ENCODE peak calls at places on chromosomes 4 and X, in five cellular contexts. One of them, this sample, is unnamed.
A peak's percentile ranks its signal among the peaks of the same experiment; 100 is the strongest.

GRCh38 chr4:156941940-156942548 is 29.6 kb downstream of the PDGFC start:
- DNase-seq in thoracic aorta: no peak
- DNase-seq in CD4-positive, alpha-beta memory T cell: no peak
- DNase-seq in WERI-Rb-1: peak; percentile 29
- DNase-seq in lung: peak; percentile 65
- DNase-seq in this sample: no peak

GRCh38 chrX:69116077-69116476 is 49.2 kb downstream of the PJA1 start:
- DNase-seq in thoracic aorta: no peak
- DNase-seq in CD4-positive, alpha-beta memory T cell: no peak
- DNase-seq in WERI-Rb-1: no peak
- DNase-seq in lung: no peak
- DNase-seq in this sample: no peak

GRCh38 chrX:97452283-97452682 is 568.6 kb downstream of the RPA4 start:
- DNase-seq in thoracic aorta: no peak
- DNase-seq in CD4-positive, alpha-beta memory T cell: no peak
- DNase-seq in WERI-Rb-1: no peak
- DNase-seq in lung: no peak
- DNase-seq in this sample: no peak

GRCh38 chrX:150870487-150871340 is 27.8 kb downstream of the CD99L2 start:
- DNase-seq in thoracic aorta: no peak
- DNase-seq in CD4-positive, alpha-beta memory T cell: no peak
- DNase-seq in WERI-Rb-1: no peak
- DNase-seq in lung: no peak
- DNase-seq in this sample: no peak

GRCh38 chr4:25129926-25130325 is 30.3 kb downstream of the SEPSECS start:
- DNase-seq in thoracic aorta: no peak
- DNase-seq in CD4-positive, alpha-beta memory T cell: no peak
- DNase-seq in WERI-Rb-1: no peak
- DNase-seq in lung: no peak
- DNase-seq in this sample: no peak

GRCh38 chr4:152485726-152486276 is 50.1 kb downstream of the FBXW7 start:
- DNase-seq in thoracic aorta: no peak
- DNase-seq in CD4-positive, alpha-beta memory T cell: peak; percentile 55
- DNase-seq in WERI-Rb-1: no peak
- DNase-seq in lung: no peak
- DNase-seq in this sample: no peak

GRCh38 chr4:184103755-184104367 is 113.8 kb downstream of the ENPP6 start:
- DNase-seq in thoracic aorta: no peak
- DNase-seq in CD4-positive, alpha-beta memory T cell: no peak
- DNase-seq in WERI-Rb-1: no peak
- DNase-seq in lung: no peak
- DNase-seq in this sample: no peak

GRCh38 chr4:53012738-53013137 is 150.6 kb downstream of the RASL11B start:
- DNase-seq in thoracic aorta: no peak
- DNase-seq in CD4-positive, alpha-beta memory T cell: peak; percentile 10
- DNase-seq in WERI-Rb-1: no peak
- DNase-seq in lung: no peak
- DNase-seq in this sample: no peak

GRCh38 chr4:16457944-16458343 is 231.7 kb upstream of the TAPT1 start:
- DNase-seq in thoracic aorta: no peak
- DNase-seq in CD4-positive, alpha-beta memory T cell: no peak
- DNase-seq in WERI-Rb-1: no peak
- DNase-seq in lung: no peak
- DNase-seq in this sample: no peak

GRCh38 chrX:106933538-106933961 is 13.3 kb downstream of the CLDN2 start:
- DNase-seq in thoracic aorta: no peak
- DNase-seq in CD4-positive, alpha-beta memory T cell: no peak
- DNase-seq in WERI-Rb-1: no peak
- DNase-seq in lung: peak; percentile 31
- DNase-seq in this sample: no peak

GRCh38 chr4:145069361-145069760 is 28.6 kb downstream of the ANAPC10 start:
- DNase-seq in thoracic aorta: no peak
- DNase-seq in CD4-positive, alpha-beta memory T cell: no peak
- DNase-seq in WERI-Rb-1: no peak
- DNase-seq in lung: no peak
- DNase-seq in this sample: no peak

GRCh38 chr4:171793723-171794122 is 19.5 kb upstream of the GALNTL6 start:
- DNase-seq in thoracic aorta: no peak
- DNase-seq in CD4-positive, alpha-beta memory T cell: no peak
- DNase-seq in WERI-Rb-1: no peak
- DNase-seq in lung: no peak
- DNase-seq in this sample: no peak

GRCh38 chr4:99655315-99656081 is 2.1 kb downstream of the C4orf54 start:
- DNase-seq in thoracic aorta: peak; percentile 27
- DNase-seq in CD4-positive, alpha-beta memory T cell: no peak
- DNase-seq in WERI-Rb-1: no peak
- DNase-seq in lung: no peak
- DNase-seq in this sample: no peak

GRCh38 chr4:12926189-12927066 is 557.7 kb downstream of the RAB28 start:
- DNase-seq in thoracic aorta: no peak
- DNase-seq in CD4-positive, alpha-beta memory T cell: no peak
- DNase-seq in WERI-Rb-1: no peak
- DNase-seq in lung: no peak
- DNase-seq in this sample: no peak

GRCh38 chrX:145609951-145610511 is 207.6 kb upstream of the SLITRK2 start:
- DNase-seq in thoracic aorta: no peak
- DNase-seq in CD4-positive, alpha-beta memory T cell: no peak
- DNase-seq in WERI-Rb-1: no peak
- DNase-seq in lung: no peak
- DNase-seq in this sample: no peak

GRCh38 chr4:128177376-128177959 is 110.1 kb downstream of the PGRMC2 start:
- DNase-seq in thoracic aorta: no peak
- DNase-seq in CD4-positive, alpha-beta memory T cell: no peak
- DNase-seq in WERI-Rb-1: no peak
- DNase-seq in lung: no peak
- DNase-seq in this sample: no peak

GRCh38 chr4:119209077-119209476 is 3.4 kb upstream of the USP53 start:
- DNase-seq in thoracic aorta: no peak
- DNase-seq in CD4-positive, alpha-beta memory T cell: no peak
- DNase-seq in WERI-Rb-1: no peak
- DNase-seq in lung: no peak
- DNase-seq in this sample: no peak

GRCh38 chr4:168124008-168124641 is 31.8 kb downstream of the ANXA10 start:
- DNase-seq in thoracic aorta: no peak
- DNase-seq in CD4-positive, alpha-beta memory T cell: no peak
- DNase-seq in WERI-Rb-1: no peak
- DNase-seq in lung: no peak
- DNase-seq in this sample: no peak

GRCh38 chrX:49186125-49187027 is at the start of gene PRICKLE3:
- DNase-seq in thoracic aorta: no peak
- DNase-seq in CD4-positive, alpha-beta memory T cell: peak; percentile 61
- DNase-seq in WERI-Rb-1: peak; percentile 83
- DNase-seq in lung: peak; percentile 82
- DNase-seq in this sample: peak; percentile 53

GRCh38 chrX:49187028-49187394 is 838 bp upstream of the PRICKLE3 start:
- DNase-seq in thoracic aorta: no peak
- DNase-seq in CD4-positive, alpha-beta memory T cell: no peak
- DNase-seq in WERI-Rb-1: peak; percentile 51
- DNase-seq in lung: no peak
- DNase-seq in this sample: no peak

GRCh38 chrX:49184294-49185061 is 1.7 kb downstream of the PRICKLE3 start:
- DNase-seq in thoracic aorta: peak; percentile 76
- DNase-seq in CD4-positive, alpha-beta memory T cell: no peak
- DNase-seq in WERI-Rb-1: no peak
- DNase-seq in lung: peak; percentile 92
- DNase-seq in this sample: no peak

GRCh38 chrX:49185062-49185394 is 1.1 kb downstream of the PRICKLE3 start:
- DNase-seq in thoracic aorta: no peak
- DNase-seq in CD4-positive, alpha-beta memory T cell: no peak
- DNase-seq in WERI-Rb-1: no peak
- DNase-seq in lung: no peak
- DNase-seq in this sample: no peak

DNA sequence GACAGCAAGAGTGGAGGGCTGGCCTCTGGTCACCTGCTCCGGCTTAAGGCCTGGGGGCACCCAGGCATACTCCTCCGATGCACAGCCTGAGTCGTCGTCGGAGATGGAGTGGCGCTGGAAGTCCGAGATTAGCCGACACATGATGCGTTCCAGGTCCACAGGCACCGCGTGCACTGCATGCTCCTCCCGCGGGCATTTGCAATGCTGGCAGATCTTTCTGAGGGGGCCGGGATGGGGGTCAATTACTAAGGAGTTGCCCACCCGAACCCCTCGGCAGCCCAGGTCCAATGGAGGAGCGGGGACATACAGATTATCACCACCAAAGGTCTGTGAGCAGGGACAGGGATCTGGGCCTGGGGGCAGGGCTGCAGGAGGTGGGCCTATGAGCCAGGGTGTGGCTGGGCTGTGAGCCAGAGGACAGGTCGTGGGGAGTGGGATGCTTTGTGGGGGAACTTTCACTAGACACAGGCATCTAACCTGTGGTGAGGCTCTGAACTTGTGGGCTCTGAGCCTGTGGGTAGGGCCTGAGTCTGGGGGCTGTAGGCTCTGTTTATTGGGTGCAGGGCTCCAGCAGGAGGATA is 2.4 kb downstream of the PRICKLE3 start:
- DNase-seq in thoracic aorta: no peak
- DNase-seq in CD4-positive, alpha-beta memory T cell: no peak
- DNase-seq in WERI-Rb-1: no peak
- DNase-seq in lung: no peak
- DNase-seq in this sample: no peak
- H3K27ac ChIP-seq in thoracic aorta: peak overlapping the region; percentile 50
- H3K27ac ChIP-seq in CD4-positive, alpha-beta memory T cell: peak overlapping the region; percentile 46
- H3K27ac ChIP-seq in WERI-Rb-1: no peak overlapping the region
- H3K27ac ChIP-seq in lung: peak overlapping the region; percentile 13
- H3K27ac ChIP-seq in this sample: no peak overlapping the region

GRCh38 chrX:10617186-10617963 is 3.0 kb downstream of the MID1 start:
- DNase-seq in thoracic aorta: no peak
- DNase-seq in CD4-positive, alpha-beta memory T cell: no peak
- DNase-seq in WERI-Rb-1: no peak
- DNase-seq in lung: no peak
- DNase-seq in this sample: no peak
- H3K27ac ChIP-seq in thoracic aorta: no peak overlapping the region
- H3K27ac ChIP-seq in CD4-positive, alpha-beta memory T cell: no peak overlapping the region
- H3K27ac ChIP-seq in WERI-Rb-1: no peak overlapping the region
- H3K27ac ChIP-seq in lung: no peak overlapping the region
- H3K27ac ChIP-seq in this sample: no peak overlapping the region

GRCh38 chr4:77044458-77045124 is 31.2 kb downstream of the CCNI start:
- DNase-seq in thoracic aorta: no peak
- DNase-seq in CD4-positive, alpha-beta memory T cell: peak; percentile 35
- DNase-seq in WERI-Rb-1: no peak
- DNase-seq in lung: no peak
- DNase-seq in this sample: no peak
- H3K27ac ChIP-seq in thoracic aorta: peak overlapping the region; percentile 47
- H3K27ac ChIP-seq in CD4-positive, alpha-beta memory T cell: no peak overlapping the region
- H3K27ac ChIP-seq in WERI-Rb-1: no peak overlapping the region
- H3K27ac ChIP-seq in lung: no peak overlapping the region
- H3K27ac ChIP-seq in this sample: no peak overlapping the region

DNA sequence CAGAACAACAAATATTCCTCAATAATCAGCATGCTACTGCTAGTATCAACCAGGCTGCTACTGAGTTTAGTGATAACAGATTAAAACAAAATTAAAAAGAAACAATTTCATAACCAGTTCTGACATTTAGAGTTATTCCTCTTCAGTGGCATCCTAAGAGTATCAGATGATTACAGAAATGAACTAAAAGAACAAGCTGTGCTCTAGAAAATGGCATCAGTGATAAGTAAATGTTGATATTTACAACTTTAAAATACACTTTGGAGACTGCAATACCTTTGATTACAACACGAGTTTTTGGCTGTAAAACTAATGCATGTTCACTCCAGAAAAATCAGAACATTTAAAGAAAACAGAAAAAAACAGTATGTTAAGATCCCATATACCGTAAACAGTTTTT is 72.9 kb downstream of the ADGRA3 start:
- DNase-seq in thoracic aorta: no peak
- DNase-seq in CD4-positive, alpha-beta memory T cell: no peak
- DNase-seq in WERI-Rb-1: no peak
- DNase-seq in lung: no peak
- DNase-seq in this sample: no peak
- H3K27ac ChIP-seq in thoracic aorta: no peak overlapping the region
- H3K27ac ChIP-seq in CD4-positive, alpha-beta memory T cell: no peak overlapping the region
- H3K27ac ChIP-seq in WERI-Rb-1: no peak overlapping the region
- H3K27ac ChIP-seq in lung: no peak overlapping the region
- H3K27ac ChIP-seq in this sample: no peak overlapping the region

DNA sequence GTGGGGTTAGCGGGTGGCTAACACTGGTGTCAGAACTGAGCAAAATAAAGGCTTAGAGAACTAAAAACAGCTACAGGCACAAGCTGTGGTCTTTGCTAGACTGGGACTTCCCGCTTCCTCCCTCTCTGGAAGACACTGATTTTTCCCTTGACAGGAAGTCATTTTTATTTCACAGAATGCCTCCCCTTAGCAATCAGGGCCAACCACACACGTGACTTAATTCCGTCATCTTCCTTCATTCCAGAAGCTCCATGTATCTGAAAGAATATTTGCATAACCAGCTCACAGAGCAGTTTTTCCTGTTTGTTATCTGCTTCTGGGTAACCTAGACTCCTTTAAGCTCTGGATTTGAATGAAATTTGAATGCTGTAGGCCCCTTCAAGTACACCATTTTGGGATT is 327.5 kb upstream of the FRG1 start:
- DNase-seq in thoracic aorta: no peak
- DNase-seq in CD4-positive, alpha-beta memory T cell: no peak
- DNase-seq in WERI-Rb-1: no peak
- DNase-seq in lung: no peak
- DNase-seq in this sample: no peak
- H3K27ac ChIP-seq in thoracic aorta: no peak overlapping the region
- H3K27ac ChIP-seq in CD4-positive, alpha-beta memory T cell: no peak overlapping the region
- H3K27ac ChIP-seq in WERI-Rb-1: no peak overlapping the region
- H3K27ac ChIP-seq in lung: peak overlapping the region; percentile 63
- H3K27ac ChIP-seq in this sample: no peak overlapping the region

GRCh38 chrX:56812515-56813105 is 83.6 kb downstream of the NBDY start:
- DNase-seq in thoracic aorta: no peak
- DNase-seq in CD4-positive, alpha-beta memory T cell: peak; percentile 59
- DNase-seq in WERI-Rb-1: no peak
- DNase-seq in lung: no peak
- DNase-seq in this sample: no peak
- H3K27ac ChIP-seq in thoracic aorta: no peak overlapping the region
- H3K27ac ChIP-seq in CD4-positive, alpha-beta memory T cell: peak overlapping the region; percentile 75
- H3K27ac ChIP-seq in WERI-Rb-1: no peak overlapping the region
- H3K27ac ChIP-seq in lung: peak overlapping the region; percentile 67
- H3K27ac ChIP-seq in this sample: peak overlapping the region; percentile 70

GRCh38 chr4:138242076-138242829 is at the start of gene SLC7A11:
- DNase-seq in thoracic aorta: peak; percentile 4
- DNase-seq in CD4-positive, alpha-beta memory T cell: peak; percentile 25
- DNase-seq in WERI-Rb-1: peak; percentile 46
- DNase-seq in lung: peak; percentile 73
- DNase-seq in this sample: no peak

GRCh38 chr4:138242830-138243149 is 641 bp upstream of the SLC7A11 start:
- DNase-seq in thoracic aorta: no peak
- DNase-seq in CD4-positive, alpha-beta memory T cell: no peak
- DNase-seq in WERI-Rb-1: no peak
- DNase-seq in lung: no peak
- DNase-seq in this sample: no peak

GRCh38 chr4:138241281-138242075 is 671 bp downstream of the SLC7A11 start:
- DNase-seq in thoracic aorta: no peak
- DNase-seq in CD4-positive, alpha-beta memory T cell: no peak
- DNase-seq in WERI-Rb-1: no peak
- DNase-seq in lung: no peak
- DNase-seq in this sample: no peak

GRCh38 chr4:138239496-138239895 is 2.7 kb downstream of the SLC7A11 start:
- DNase-seq in thoracic aorta: no peak
- DNase-seq in CD4-positive, alpha-beta memory T cell: no peak
- DNase-seq in WERI-Rb-1: no peak
- DNase-seq in lung: no peak
- DNase-seq in this sample: no peak

DNA sequence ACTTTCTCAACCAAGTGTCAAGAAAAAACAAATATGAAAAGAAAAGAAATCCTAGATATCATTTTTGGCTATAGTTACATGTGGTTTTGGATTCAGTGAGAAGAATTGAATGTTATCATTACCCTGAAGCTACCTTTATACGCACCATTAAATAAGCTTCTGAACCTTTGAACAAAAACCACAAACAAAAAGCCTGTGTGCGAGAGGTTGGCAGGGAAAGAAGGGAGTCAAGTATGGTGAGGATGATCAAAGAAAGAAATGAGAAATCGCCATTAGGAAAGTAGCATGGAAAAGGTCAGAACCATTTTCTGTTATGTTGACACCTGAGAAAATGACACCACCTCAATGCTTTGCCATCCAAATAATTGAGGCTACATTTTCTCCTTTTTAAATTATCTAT is 1.2 kb upstream of the SLC7A11 start:
- DNase-seq in thoracic aorta: no peak
- DNase-seq in CD4-positive, alpha-beta memory T cell: no peak
- DNase-seq in WERI-Rb-1: no peak
- DNase-seq in lung: no peak
- DNase-seq in this sample: no peak
- H3K27ac ChIP-seq in thoracic aorta: no peak overlapping the region
- H3K27ac ChIP-seq in CD4-positive, alpha-beta memory T cell: no peak overlapping the region
- H3K27ac ChIP-seq in WERI-Rb-1: no peak overlapping the region
- H3K27ac ChIP-seq in lung: no peak overlapping the region
- H3K27ac ChIP-seq in this sample: no peak overlapping the region

This sample was measured in CD4-positive, alpha-beta T cell.